ENCODE peak calls at places on chromosomes 13 and 19, in five cellular contexts. B is osteocyte; T is tibial artery; N is breast epithelium; P is activated CD8-positive, alpha-beta T cell treated with anti-CD3 and anti-CD28 coated beads for 36 hours. C is an unnamed sample.

GRCh38 chr13:75256922-75257321 is 225.0 kb downstream of the TBC1D4 start:
- DNase-seq in B (no peak), T (no peak), N (no peak), P (no peak), C (no peak)

GRCh38 chr13:111252449-111253124 is 67.9 kb upstream of the TEX29 start:
- DNase-seq in B (peak), T (no peak), N (no peak), P (no peak), C (no peak)

GRCh38 chr13:32320528-32320927 is 5.2 kb downstream of the BRCA2 start:
- DNase-seq in B (no peak), T (no peak), N (no peak), P (no peak), C (no peak)

GRCh38 chr19:29121684-29122083 is 91.3 kb downstream of the UQCRFS1 start:
- DNase-seq in B (no peak), T (peak), N (no peak), P (peak), C (no peak)

GRCh38 chr13:64925284-64925683 is 2304.9 kb downstream of the PCDH9 start:
- DNase-seq in B (peak), T (no peak), N (no peak), P (no peak), C (no peak)

GRCh38 chr19:8600816-8601215 is 9.7 kb downstream of the ADAMTS10 start:
- DNase-seq in B (no peak), T (no peak), N (no peak), P (no peak), C (no peak)

GRCh38 chr19:40621966-40622772 is 21.0 kb downstream of the LTBP4 start:
- DNase-seq in B (no peak), T (no peak), N (no peak), P (no peak), C (no peak)

GRCh38 chr19:18304496-18305312 is 18.2 kb downstream of the LSM4 start:
- DNase-seq in B (no peak), T (peak), N (peak), P (peak), C (no peak)

GRCh38 chr19:36417752-36418286 is 625 bp downstream of the ZFP82 start:
- DNase-seq in B (no peak), T (no peak), N (no peak), P (peak), C (no peak)

GRCh38 chr19:10543420-10544241 is at the start of gene ATG4D:
- DNase-seq in B (peak), T (peak), N (peak), P (peak), C (peak)

GRCh38 chr13:51912511-51913225 is 50.9 kb downstream of the CCDC70 start:
- DNase-seq in B (no peak), T (no peak), N (no peak), P (no peak), C (no peak)

GRCh38 chr19:55087542-55087935 is 11.9 kb downstream of the EPS8L1 start:
- DNase-seq in B (no peak), T (no peak), N (no peak), P (no peak), C (no peak)

GRCh38 chr19:38515906-38516305 is 82.4 kb downstream of the RYR1 start:
- DNase-seq in B (no peak), T (no peak), N (no peak), P (no peak), C (no peak)

GRCh38 chr13:59823495-59823894 is 340.2 kb downstream of the DIAPH3 start:
- DNase-seq in B (no peak), T (no peak), N (no peak), P (no peak), C (no peak)

GRCh38 chr19:44745386-44745831 is 3.1 kb upstream of the BCL3 start:
- DNase-seq in B (peak), T (peak), N (peak), P (no peak), C (no peak)

GRCh38 chr19:13146763-13147563 is 3.2 kb downstream of the STX10 start:
- DNase-seq in B (no peak), T (no peak), N (no peak), P (no peak), C (peak)

GRCh38 chr19:48745208-48745995 is 1.3 kb downstream of the IZUMO1 start:
- DNase-seq in B (no peak), T (peak), N (no peak), P (peak), C (no peak)

GRCh38 chr19:16296713-16297112 is 27.9 kb upstream of the KLF2 start:
- DNase-seq in B (no peak), T (no peak), N (no peak), P (no peak), C (no peak)

GRCh38 chr13:41709511-41709910 is 251.4 kb downstream of the VWA8 start:
- DNase-seq in B (no peak), T (no peak), N (no peak), P (no peak), C (no peak)

DNA sequence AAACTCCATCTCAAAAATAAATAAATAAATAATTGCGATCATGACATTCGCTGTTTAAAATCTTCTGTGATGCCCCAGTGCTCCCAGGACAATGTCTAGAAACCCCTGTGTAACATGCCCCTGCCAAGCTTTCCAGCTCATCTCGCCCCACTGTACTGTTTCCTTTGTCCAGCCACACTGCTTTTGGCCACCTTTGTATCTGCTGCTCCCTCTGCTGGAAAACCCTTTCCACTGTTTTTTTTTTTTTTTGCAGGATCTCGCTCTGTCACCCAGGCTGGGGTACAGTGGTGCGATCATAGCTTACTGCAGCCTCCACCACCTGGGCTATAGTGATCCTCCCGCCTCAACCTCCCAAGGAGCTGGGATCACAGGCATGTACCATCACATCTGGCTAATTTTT is 7.5 kb downstream of the PLAUR start:
- DNase-seq in B (no peak), T (no peak), N (no peak), P (no peak), C (no peak)
- TF ChIP-seq CTCF in B (peak), T (no peak), N (no peak), P (no peak), C (no peak)

GRCh38 chr13:19817510-19818158 is 34.9 kb upstream of the PSPC1 start:
- DNase-seq in B (no peak), T (no peak), N (no peak), P (no peak), C (no peak)

GRCh38 chr13:19817106-19817505 is 34.4 kb upstream of the PSPC1 start:
- DNase-seq in B (no peak), T (no peak), N (no peak), P (no peak), C (no peak)

GRCh38 chr13:19822673-19823072 is 39.9 kb upstream of the PSPC1 start:
- DNase-seq in B (peak), T (no peak), N (no peak), P (no peak), C (no peak)

GRCh38 chr13:19818223-19818842 is 35.6 kb upstream of the PSPC1 start:
- DNase-seq in B (no peak), T (no peak), N (peak), P (peak), C (no peak)
- TF ChIP-seq CTCF in B (peak), T (no peak), N (peak), P (peak), C (no peak)

DNA sequence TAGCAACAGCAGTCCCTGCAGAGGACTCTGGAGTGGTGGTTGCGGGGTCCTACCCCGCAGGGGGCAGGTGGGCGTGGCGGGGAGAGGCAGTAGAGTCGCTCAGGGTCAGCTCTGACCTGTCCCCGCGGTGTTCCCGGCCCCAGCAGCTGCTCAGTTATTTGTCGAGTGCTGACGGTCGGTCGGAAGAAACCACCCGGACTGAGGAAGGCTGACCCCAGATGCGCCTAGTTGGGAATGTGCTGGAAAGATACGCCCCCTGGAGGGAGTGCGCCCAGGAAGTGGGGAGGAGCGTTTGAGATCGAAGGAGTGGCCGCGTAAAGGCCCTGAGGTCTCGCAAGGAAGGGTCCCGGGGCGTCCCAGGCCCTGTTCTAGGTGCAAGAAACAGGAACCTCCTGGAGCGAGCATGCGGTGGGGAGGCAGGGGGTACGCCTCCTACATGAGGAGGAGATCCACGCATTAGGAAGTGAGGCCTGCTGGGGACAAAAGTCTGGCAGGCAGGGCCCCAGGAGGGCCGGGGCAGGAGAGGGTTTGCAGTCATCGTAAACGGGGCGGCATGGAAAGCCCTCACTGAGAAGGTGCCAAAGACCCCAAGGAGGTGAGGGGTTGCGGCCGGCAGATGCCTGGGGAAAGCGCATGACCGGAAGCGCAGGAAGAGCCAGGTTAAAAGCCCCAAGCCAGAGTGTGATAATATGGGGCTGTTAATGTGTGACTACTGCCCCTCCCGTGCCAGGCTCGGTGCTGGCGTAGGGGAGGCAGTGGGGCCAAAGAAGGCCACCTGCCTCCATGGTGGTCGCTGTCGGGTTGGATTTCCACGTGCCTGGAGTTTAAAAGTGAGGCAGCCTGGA is 9.1 kb downstream of the CCDC8 start:
- DNase-seq in B (no peak), T (peak), N (no peak), P (no peak), C (no peak)
- TF ChIP-seq CTCF in B (peak), T (no peak), N (no peak), P (no peak), C (no peak)

DNA sequence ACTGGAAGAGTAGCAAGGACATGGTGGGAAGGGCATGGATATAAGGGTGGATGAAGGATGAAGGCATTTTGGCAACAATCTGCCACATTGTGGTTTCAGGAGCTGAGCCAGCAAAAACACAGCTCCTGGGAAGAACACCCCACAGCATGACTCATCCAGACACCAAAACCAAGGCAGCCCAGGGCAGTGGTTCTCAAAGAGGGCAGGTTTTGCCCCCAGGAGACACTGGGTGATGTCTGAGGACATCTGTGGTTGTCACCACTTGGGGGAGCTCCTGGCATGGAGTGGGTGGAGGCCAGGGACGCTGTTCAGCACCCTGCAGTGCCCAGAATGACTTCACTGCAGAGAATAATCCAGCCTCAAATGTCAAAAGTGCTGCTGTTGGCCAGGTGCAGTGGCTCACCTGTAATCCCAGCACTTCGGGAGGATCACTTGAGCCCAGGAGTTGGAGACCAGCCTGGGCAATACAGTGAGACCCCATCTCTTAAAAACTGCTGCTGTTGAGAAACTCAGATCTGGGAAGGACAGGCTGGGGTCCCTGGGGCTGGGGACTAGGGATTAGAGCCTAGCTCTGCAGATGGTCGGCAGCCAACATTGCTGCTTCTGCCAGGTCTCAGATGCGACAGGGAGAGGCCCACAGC is 16.1 kb downstream of the ZFR2 start:
- DNase-seq in B (no peak), T (no peak), N (no peak), P (peak), C (no peak)
- TF ChIP-seq CTCF in B (peak), T (no peak), N (no peak), P (no peak), C (no peak)

DNA sequence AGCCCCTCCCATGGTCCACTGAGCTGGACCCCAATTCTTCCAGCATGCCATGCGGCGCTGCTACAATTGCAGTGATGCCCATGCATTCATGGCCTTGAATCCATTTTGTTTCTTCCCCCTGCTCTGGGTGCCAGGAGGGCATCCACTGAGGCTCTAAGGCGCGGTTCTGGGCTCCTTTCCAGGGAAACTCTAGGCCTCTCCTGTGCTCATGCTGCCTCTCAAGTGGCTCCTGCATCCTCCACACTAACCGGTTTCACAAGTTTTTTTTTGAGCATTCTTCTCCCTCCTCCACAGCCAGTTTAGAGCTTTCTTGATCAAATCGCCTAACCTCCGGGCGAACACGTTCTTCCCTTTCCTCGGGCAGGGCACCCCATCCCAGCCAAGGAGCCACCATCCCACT is 69.1 kb upstream of the FLT1 start:
- DNase-seq in B (no peak), T (no peak), N (no peak), P (no peak), C (no peak)
- TF ChIP-seq CTCF in B (no peak), T (no peak), N (no peak), P (no peak), C (no peak)

GRCh38 chr13:24744247-24744646 is 19.7 kb upstream of the RNF17 start:
- DNase-seq in B (peak), T (no peak), N (no peak), P (no peak), C (no peak)

GRCh38 chr13:24745516-24745860 is 18.5 kb upstream of the RNF17 start:
- DNase-seq in B (peak), T (no peak), N (no peak), P (no peak), C (no peak)

GRCh38 chr13:24747248-24748151 is 16.5 kb upstream of the RNF17 start:
- DNase-seq in B (peak), T (no peak), N (no peak), P (peak), C (no peak)

GRCh38 chr13:24745861-24746617 is 17.9 kb upstream of the RNF17 start:
- DNase-seq in B (peak), T (no peak), N (no peak), P (no peak), C (no peak)

DNA sequence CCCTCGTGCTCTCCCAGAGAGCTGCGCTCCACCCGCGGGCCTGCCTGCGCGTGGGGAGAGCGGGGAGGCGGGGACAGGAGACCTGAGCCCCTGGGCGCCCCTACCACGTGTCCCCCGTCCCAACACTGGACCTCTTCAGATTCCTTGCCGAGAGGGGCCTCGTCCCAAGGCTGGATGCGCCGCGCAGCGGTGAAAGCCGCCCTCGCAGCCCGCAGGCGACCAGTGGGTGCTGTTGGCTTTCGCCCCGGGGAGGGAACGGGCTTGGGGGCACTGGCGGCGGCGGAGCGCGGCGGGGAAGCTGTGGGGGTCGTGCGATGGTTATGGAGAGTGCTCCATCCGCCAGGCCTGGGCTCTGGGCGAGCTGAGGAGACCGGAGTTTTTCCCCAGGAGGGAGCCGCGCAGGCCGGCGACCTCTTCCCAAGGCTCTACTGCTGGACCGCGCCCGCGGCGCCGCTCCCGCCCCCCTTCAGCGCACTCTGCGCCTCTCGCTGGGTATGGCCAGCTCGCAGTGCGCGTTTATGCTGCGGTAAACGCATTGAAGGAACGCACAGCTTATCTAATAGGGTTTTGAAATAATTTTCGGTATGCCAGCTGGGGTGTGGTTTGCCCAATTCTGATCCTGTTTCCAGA is 17.2 kb upstream of the RNF17 start:
- DNase-seq in B (peak), T (no peak), N (no peak), P (peak), C (no peak)
- TF ChIP-seq CTCF in B (no peak), T (no peak), N (no peak), P (no peak), C (no peak)

GRCh38 chr19:51513968-51514367 is 12.4 kb upstream of the SIGLEC12 start:
- DNase-seq in B (no peak), T (no peak), N (no peak), P (no peak), C (no peak)

GRCh38 chr19:51514866-51515481 is 13.4 kb upstream of the SIGLEC12 start:
- DNase-seq in B (no peak), T (no peak), N (no peak), P (peak), C (no peak)

GRCh38 chr19:51509823-51510660 is 8.4 kb upstream of the SIGLEC12 start:
- DNase-seq in B (peak), T (no peak), N (no peak), P (no peak), C (no peak)

GRCh38 chr19:51508059-51508733 is 6.6 kb upstream of the SIGLEC12 start:
- DNase-seq in B (peak), T (no peak), N (no peak), P (no peak), C (no peak)

GRCh38 chr19:51511353-51511752 is 9.8 kb upstream of the SIGLEC12 start:
- DNase-seq in B (no peak), T (no peak), N (no peak), P (peak), C (no peak)
- TF ChIP-seq CTCF in B (no peak), T (no peak), N (no peak), P (peak), C (no peak)

GRCh38 chr13:38046049-38046376 is 176.4 kb upstream of the TRPC4 start:
- DNase-seq in B (no peak), T (no peak), N (no peak), P (no peak), C (no peak)
- TF ChIP-seq CTCF in B (no peak), T (no peak), N (no peak), P (no peak), C (no peak)

C was measured in omental fat pad.